ENCODE peak calls at places on chromosomes 3 and 15, in eight cellular contexts. O is left lung, H is kidney, B is dorsolateral prefrontal cortex, N is HL-60, A is cardiac fibroblast, J is uterus, Q is A673. G is an unnamed sample.
A peak's percentile ranks its signal among the peaks of the same experiment; 100 is the strongest.

GRCh38 chr3:143119974-143120715 is 574 bp downstream of the CHST2 start:
- DNase-seq in J (no peak), B (no peak), O (peak; percentile 35), N (no peak), A (peak; percentile 49), H (peak; percentile 79), Q (peak; percentile 33), G (peak; percentile 55)

GRCh38 chr15:76795217-76795616 is 109.9 kb downstream of the SCAPER start:
- DNase-seq in H (no peak), Q (no peak), B (no peak), A (no peak), J (no peak), N (no peak), O (no peak), G (no peak)

GRCh38 chr3:187765342-187765741 is 20.1 kb upstream of the BCL6 start:
- DNase-seq in Q (no peak), J (no peak), O (no peak), A (peak; percentile 54), N (no peak), B (no peak), H (no peak), G (no peak)

GRCh38 chr3:38532529-38532928 is 36.4 kb downstream of the EXOG start:
- DNase-seq in J (no peak), H (no peak), N (no peak), B (no peak), Q (no peak), A (no peak), O (no peak), G (no peak)

GRCh38 chr15:52094811-52095584 is 17.6 kb downstream of the BCL2L10 start:
- DNase-seq in N (no peak), H (no peak), Q (no peak), B (no peak), J (peak; percentile 50), O (no peak), A (no peak), G (no peak)

GRCh38 chr3:150765949-150766720 is 3.2 kb upstream of the SIAH2 start:
- DNase-seq in Q (no peak), N (no peak), J (no peak), B (no peak), H (no peak), A (peak; percentile 53), O (no peak), G (no peak)

GRCh38 chr15:64841258-64842098 is at the start of gene PLEKHO2:
- DNase-seq in J (peak; percentile 96), H (peak; percentile 100), Q (peak; percentile 97), O (peak; percentile 97), B (peak; percentile 89), A (peak; percentile 93), N (peak; percentile 95), G (peak; percentile 97)

GRCh38 chr15:100111103-100112060 is 230.4 kb downstream of the ADAMTS17 start:
- DNase-seq in O (peak; percentile 57), Q (peak; percentile 38), N (peak; percentile 85), H (no peak), A (peak; percentile 89), B (no peak), J (peak; percentile 57), G (peak; percentile 43)

GRCh38 chr3:196016485-196016884 is 65.4 kb downstream of the TFRC start:
- DNase-seq in A (peak; percentile 60), J (no peak), Q (peak; percentile 32), N (no peak), H (no peak), B (no peak), O (no peak), G (no peak)

GRCh38 chr15:85707519-85708338 is 87.0 kb downstream of the KLHL25 start:
- DNase-seq in B (no peak), N (no peak), O (no peak), H (no peak), Q (no peak), J (no peak), A (peak; percentile 45), G (no peak)

GRCh38 chr15:85706779-85707518 is 87.8 kb downstream of the KLHL25 start:
- DNase-seq in O (no peak), A (peak; percentile 68), Q (no peak), N (no peak), B (no peak), J (peak; percentile 49), H (no peak), G (no peak)

GRCh38 chr15:85702321-85703230 is 92.1 kb downstream of the KLHL25 start:
- DNase-seq in N (no peak), O (no peak), J (no peak), A (peak; percentile 87), B (no peak), Q (peak; percentile 18), H (no peak), G (no peak)

GRCh38 chr15:85704021-85704420 is 90.7 kb downstream of the KLHL25 start:
- DNase-seq in O (no peak), Q (no peak), B (no peak), J (no peak), A (peak; percentile 48), H (no peak), N (no peak), G (no peak)

DNA sequence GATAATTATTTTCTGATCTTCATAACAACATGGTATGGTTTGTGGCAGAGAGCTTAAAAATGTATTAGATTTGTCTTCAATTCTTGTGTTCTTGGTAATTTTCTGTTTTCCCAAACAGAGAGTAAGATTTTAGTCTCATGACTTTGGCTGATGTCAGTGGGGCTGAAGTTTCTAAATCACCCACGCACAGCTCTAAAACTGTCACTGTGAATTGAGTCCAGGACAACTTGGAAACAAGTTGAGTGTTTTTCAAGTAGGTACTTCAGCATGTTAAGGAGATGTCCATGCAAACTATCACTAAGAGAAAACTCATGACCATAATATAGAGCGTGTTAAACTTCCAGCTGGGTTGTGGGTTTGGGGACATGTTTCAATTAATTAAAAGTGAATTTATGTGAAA is 90.0 kb downstream of the KLHL25 start:
- DNase-seq in H (no peak), J (no peak), Q (no peak), N (no peak), B (no peak), O (no peak), A (no peak), G (no peak)
- H3K4me3 ChIP-seq in H (no peak overlapping the region), J (no peak overlapping the region), Q (no peak overlapping the region), N (no peak overlapping the region), B (no peak overlapping the region), O (no peak overlapping the region), A (no peak overlapping the region), G (no peak overlapping the region)

DNA sequence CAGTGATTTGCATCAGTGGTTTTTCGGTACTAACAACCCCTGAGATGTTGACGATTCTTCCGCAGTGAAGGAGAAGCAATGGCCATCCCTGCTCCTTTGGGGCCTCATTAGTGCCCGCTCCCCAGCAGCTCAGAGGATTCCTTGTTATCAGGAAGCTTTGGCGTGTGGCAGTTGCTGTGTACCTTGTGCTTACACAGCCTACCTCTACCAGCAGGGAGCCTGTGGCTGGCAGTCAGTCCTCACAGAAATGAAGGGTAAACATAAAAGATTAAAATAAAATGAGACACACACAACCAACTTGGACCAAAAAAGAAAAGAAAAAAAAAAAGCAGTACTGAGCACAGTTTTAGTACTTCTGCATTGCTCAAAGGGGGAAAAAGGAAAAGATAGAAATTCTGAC is 55.2 kb downstream of the CNTN3 start:
- DNase-seq in J (no peak), N (no peak), H (no peak), O (no peak), Q (no peak), B (no peak), A (no peak), G (no peak)
- TF ChIP-seq CTCF in J (no peak), N (no peak), H (no peak), O (no peak), Q (no peak), B (no peak), A (no peak), G (no peak)

GRCh38 chr3:16447156-16447555 is 66.3 kb downstream of the RFTN1 start:
- DNase-seq in B (no peak), A (no peak), H (no peak), N (no peak), O (no peak), J (no peak), Q (no peak), G (no peak)

GRCh38 chr3:16452265-16452664 is 61.2 kb downstream of the RFTN1 start:
- DNase-seq in B (no peak), Q (no peak), N (no peak), J (no peak), O (no peak), A (peak; percentile 77), H (no peak), G (no peak)

GRCh38 chr3:16444344-16444743 is 69.2 kb downstream of the RFTN1 start:
- DNase-seq in J (no peak), H (no peak), Q (no peak), N (no peak), O (no peak), A (no peak), B (no peak), G (no peak)

GRCh38 chr3:16449369-16449768 is 64.1 kb downstream of the RFTN1 start:
- DNase-seq in Q (no peak), A (no peak), N (no peak), B (no peak), H (no peak), J (no peak), O (no peak), G (no peak)

DNA sequence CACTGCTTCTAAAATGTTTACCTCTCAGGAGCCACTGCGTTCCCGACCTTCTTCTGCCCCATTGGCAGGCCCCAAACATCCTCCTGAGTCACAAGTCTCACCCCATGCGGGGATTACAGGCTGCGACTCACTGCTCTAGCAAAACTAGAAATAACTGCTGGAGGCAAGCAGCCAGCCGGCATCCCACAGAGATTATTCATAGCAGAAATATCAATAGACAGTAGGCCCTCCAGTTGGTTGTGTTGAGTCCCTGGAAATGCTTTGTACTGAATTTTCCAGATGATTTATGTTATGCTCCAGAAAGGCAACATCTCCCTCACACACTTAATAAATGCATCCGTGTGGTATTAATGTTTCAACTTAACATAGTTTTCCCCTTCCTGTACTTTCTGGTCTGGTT is 64.8 kb downstream of the RFTN1 start:
- DNase-seq in N (no peak), B (peak; percentile 80), H (peak; percentile 82), J (peak; percentile 76), A (peak; percentile 97), Q (peak; percentile 87), O (peak; percentile 72), G (peak; percentile 54)
- H3K4me3 ChIP-seq in N (no peak overlapping the region), B (no peak overlapping the region), H (no peak overlapping the region), J (no peak overlapping the region), A (no peak overlapping the region), Q (no peak overlapping the region), O (no peak overlapping the region), G (no peak overlapping the region)

GRCh38 chr15:50686468-50687301 is at the start of gene TRPM7:
- DNase-seq in B (peak; percentile 84), A (peak; percentile 87), O (peak; percentile 91), N (peak; percentile 87), Q (peak; percentile 93), J (peak; percentile 88), H (peak; percentile 96), G (peak; percentile 95)

GRCh38 chr15:50687302-50687902 is 805 bp upstream of the TRPM7 start:
- DNase-seq in H (no peak), Q (no peak), N (no peak), B (no peak), O (no peak), J (no peak), A (no peak), G (no peak)

GRCh38 chr15:50685191-50685975 is 1.2 kb downstream of the TRPM7 start:
- DNase-seq in Q (no peak), O (no peak), J (no peak), H (no peak), N (no peak), A (peak; percentile 30), B (no peak), G (no peak)

GRCh38 chr15:50681467-50681866 is 5.1 kb downstream of the TRPM7 start:
- DNase-seq in A (no peak), N (no peak), O (no peak), J (no peak), B (no peak), H (no peak), Q (no peak), G (no peak)

GRCh38 chr15:50685976-50686467 is 575 bp downstream of the TRPM7 start:
- DNase-seq in Q (peak; percentile 66), J (peak; percentile 56), H (peak; percentile 89), B (peak; percentile 63), A (peak; percentile 50), N (peak; percentile 60), O (peak; percentile 65), G (peak; percentile 60)
- TF ChIP-seq CTCF in Q (no peak), J (no peak), H (no peak), B (no peak), A (no peak), N (no peak), O (no peak), G (peak; percentile 1)